ENCODE peak calls at places on chromosome 7, in five cellular contexts. H is fibroblast of lung, J is trophoblast cell, U is psoas muscle, O is mesenchymal stem cell. W is an unnamed sample. For H3K4me1, the result is how much of the 10 kb centered on the place peaks cover.

GRCh38 chr7:75611557-75612178 is 119.5 kb downstream of the SPDYE5 start:
- DNase-seq in O (no peak), U (peak), J (no peak), H (no peak), W (no peak)

GRCh38 chr7:151833691-151834090 is 43.2 kb downstream of the PRKAG2 start:
- DNase-seq in H (no peak), O (no peak), U (peak), J (no peak), W (no peak)

GRCh38 chr7:118995395-118995794 is 770.9 kb downstream of the ANKRD7 start:
- DNase-seq in O (peak), U (no peak), H (peak), J (no peak), W (no peak)

GRCh38 chr7:106466867-106467266 is 182.1 kb upstream of the NAMPT start:
- DNase-seq in H (no peak), O (no peak), J (no peak), U (no peak), W (no peak)

GRCh38 chr7:2864999-2865670 is 21.0 kb upstream of the GNA12 start:
- DNase-seq in J (no peak), U (peak), O (peak), H (peak), W (peak)

GRCh38 chr7:138226001-138226476 is 149.8 kb downstream of the AKR1D1 start:
- DNase-seq in U (no peak), H (peak), J (no peak), O (peak), W (no peak)

GRCh38 chr7:47763063-47763974 is 181.4 kb upstream of the TNS3 start:
- DNase-seq in U (no peak), O (peak), H (peak), J (no peak), W (peak)

GRCh38 chr7:90312745-90313144 is 8.4 kb downstream of the FAM237B start:
- DNase-seq in H (peak), U (no peak), O (peak), J (no peak), W (no peak)

GRCh38 chr7:16587785-16588184 is 57.8 kb downstream of the ANKMY2 start:
- DNase-seq in U (peak), H (no peak), J (no peak), O (no peak), W (no peak)

GRCh38 chr7:6258440-6259182 is 13.8 kb downstream of the CYTH3 start:
- DNase-seq in U (no peak), J (no peak), H (peak), O (peak), W (no peak)

GRCh38 chr7:50599385-50599784 is 34.2 kb upstream of the DDC start:
- DNase-seq in U (no peak), J (no peak), O (no peak), H (no peak), W (no peak)

GRCh38 chr7:73622909-73623797 is 1.2 kb downstream of the MLXIPL start:
- DNase-seq in U (peak), H (peak), O (no peak), J (no peak), W (no peak)

GRCh38 chr7:115271332-115272235 is 349.7 kb downstream of the MDFIC start:
- DNase-seq in J (no peak), O (peak), U (no peak), H (peak), W (no peak)

GRCh38 chr7:157503229-157503628 is 166.4 kb downstream of the DNAJB6 start:
- DNase-seq in J (no peak), O (no peak), H (no peak), U (no peak), W (no peak)

GRCh38 chr7:42155836-42156540 is 81.0 kb downstream of the GLI3 start:
- DNase-seq in O (peak), U (no peak), H (no peak), J (no peak), W (no peak)

GRCh38 chr7:84194484-84195260 is at the start of gene SEMA3A:
- DNase-seq in H (peak), O (peak), J (peak), U (no peak), W (no peak)

GRCh38 chr7:69651101-69651590 is 52.9 kb downstream of the AUTS2 start:
- DNase-seq in H (no peak), O (no peak), J (no peak), U (no peak), W (no peak)
- H3K4me1 ChIP-seq in H (under half), O (under half), J (under half), U (under half), W (under half)

GRCh38 chr7:92696584-92696983 is 106.4 kb upstream of the FAM133B start:
- DNase-seq in U (no peak), O (no peak), H (no peak), J (no peak), W (no peak)
- H3K4me1 ChIP-seq in U (under half), O (under half), H (under half), J (under half), W (half or more)

DNA sequence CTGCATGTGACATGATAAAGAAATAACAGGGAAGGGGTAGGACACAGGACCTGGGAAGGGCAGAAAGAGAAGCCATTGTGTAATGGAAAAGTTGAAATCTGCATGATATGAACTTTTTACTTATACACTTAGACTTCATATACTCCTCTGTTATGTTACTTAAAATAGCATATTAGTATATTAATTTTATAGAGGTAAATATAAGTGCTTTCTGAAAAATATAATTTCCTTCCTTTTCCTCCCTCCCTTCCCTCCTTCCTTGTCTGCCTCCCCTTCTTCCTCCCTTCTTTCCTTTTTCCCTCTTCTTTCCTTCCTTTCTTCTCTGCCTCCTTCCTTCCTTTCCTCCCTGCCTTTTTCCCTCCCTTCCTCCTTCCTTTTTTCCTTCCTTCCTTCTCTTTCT is 363.7 kb downstream of the CALN1 start:
- DNase-seq in H (no peak), U (no peak), O (no peak), J (no peak), W (no peak)
- H3K4me1 ChIP-seq in H (under half), U (under half), O (under half), J (under half), W (under half)

GRCh38 chr7:122595885-122596284 is 103.0 kb downstream of the RNF133 start:
- DNase-seq in O (no peak), U (no peak), J (no peak), H (no peak), W (no peak)
- H3K4me1 ChIP-seq in O (under half), U (under half), J (under half), H (under half), W (under half)

DNA sequence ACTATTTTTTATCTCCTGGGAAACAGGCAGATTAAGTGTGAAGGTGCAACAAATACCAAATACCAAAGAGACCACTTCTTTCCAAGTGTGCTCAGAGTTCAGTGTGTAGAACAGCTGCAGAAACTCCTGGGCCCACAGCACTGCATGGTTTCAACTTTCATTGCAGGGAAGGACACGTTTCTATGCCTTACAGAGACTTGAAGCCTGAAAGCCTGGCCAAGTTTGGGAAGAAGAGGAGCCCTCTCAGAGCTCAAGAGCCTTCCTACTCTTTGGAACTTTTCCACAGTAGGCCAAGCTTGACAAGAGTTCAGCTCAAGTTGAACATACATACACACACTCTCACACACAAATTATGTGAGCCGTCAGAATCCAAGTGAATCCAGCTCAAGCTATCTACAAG is 2.5 kb downstream of the HOXA4 start:
- DNase-seq in J (no peak), H (peak), U (no peak), O (no peak), W (no peak)
- H3K4me1 ChIP-seq in J (under half), H (under half), U (half or more), O (under half), W (half or more)

W was measured in Panc1.